ENCODE peak calls at places on chromosomes 4 and X, in five cellular contexts. W is IMR-90, M is neuronal stem cell, L is H9, Y is trophoblast cell. T is an unnamed sample.

GRCh38 chr4:173076903-173077629 is 91.5 kb upstream of the GALNT7 start:
- DNase-seq in W (peak; percentile 12), M (no peak), L (no peak), Y (no peak), T (peak; percentile 46)

GRCh38 chrX:38870386-38870895 is 69.2 kb downstream of the MID1IP1 start:
- DNase-seq in W (peak; percentile 3), M (no peak), L (peak; percentile 47), Y (peak; percentile 71), T (no peak)

GRCh38 chrX:47172549-47172948 is 21.1 kb upstream of the UBA1 start:
- DNase-seq in W (no peak), M (no peak), L (no peak), Y (no peak), T (no peak)

GRCh38 chr4:89438102-89438831 is 130.7 kb upstream of the GPRIN3 start:
- DNase-seq in W (peak; percentile 49), M (no peak), L (peak; percentile 76), Y (peak; percentile 81), T (peak; percentile 67)

GRCh38 chrX:103197721-103198306 is 17.1 kb upstream of the BEX4 start:
- DNase-seq in W (peak; percentile 56), M (no peak), L (no peak), Y (no peak), T (peak; percentile 76)

GRCh38 chr4:159010100-159010499 is 92.8 kb upstream of the RAPGEF2 start:
- DNase-seq in W (no peak), M (no peak), L (no peak), Y (no peak), T (no peak)

GRCh38 chrX:35726176-35726575 is 72.0 kb upstream of the MAGEB16 start:
- DNase-seq in W (peak; percentile 3), M (no peak), L (no peak), Y (peak; percentile 15), T (peak; percentile 6)

GRCh38 chr4:170090667-170091052 is 904 bp upstream of the AADAT start:
- DNase-seq in W (peak; percentile 13), M (no peak), L (no peak), Y (no peak), T (peak; percentile 26)

GRCh38 chrX:40182615-40183014 is 84.9 kb upstream of the BCOR start:
- DNase-seq in W (no peak), M (no peak), L (no peak), Y (no peak), T (no peak)

GRCh38 chr4:181939199-181939945 is 303.8 kb upstream of the TENM3 start:
- DNase-seq in W (peak; percentile 51), M (no peak), L (no peak), Y (peak; percentile 27), T (no peak)

GRCh38 chr4:7945709-7946380 is 6.2 kb upstream of the AFAP1 start:
- DNase-seq in W (no peak), M (no peak), L (no peak), Y (no peak), T (no peak)

GRCh38 chr4:43337707-43338106 is 445.2 kb downstream of the GRXCR1 start:
- DNase-seq in W (peak; percentile 63), M (no peak), L (no peak), Y (no peak), T (no peak)

GRCh38 chrX:80335062-80335830 is 85.0 kb upstream of the TENT5D start:
- DNase-seq in W (no peak), M (peak; percentile 3), L (peak; percentile 81), Y (no peak), T (peak; percentile 43)

GRCh38 chrX:110863883-110864282 is 68.3 kb upstream of the CHRDL1 start:
- DNase-seq in W (no peak), M (no peak), L (no peak), Y (no peak), T (no peak)

GRCh38 chr4:94411296-94411695 is 40.4 kb upstream of the PDLIM5 start:
- DNase-seq in W (no peak), M (no peak), L (no peak), Y (peak; percentile 70), T (no peak)

GRCh38 chr4:8639021-8639420 is 46.5 kb downstream of the CPZ start:
- DNase-seq in W (no peak), M (no peak), L (no peak), Y (no peak), T (no peak)

GRCh38 chr4:10079256-10079655 is 37.3 kb downstream of the WDR1 start:
- DNase-seq in W (no peak), M (no peak), L (no peak), Y (no peak), T (no peak)

GRCh38 chr4:53844133-53844532 is 220.3 kb downstream of the CHIC2 start:
- DNase-seq in W (no peak), M (no peak), L (no peak), Y (no peak), T (no peak)
- H3K14ac ChIP-seq in W (no peak overlapping the region), M (no peak overlapping the region), L (no peak overlapping the region), Y (no peak overlapping the region), T (no peak overlapping the region)

GRCh38 chr4:6332042-6332668 is 62.5 kb downstream of the WFS1 start:
- DNase-seq in W (peak; percentile 15), M (peak; percentile 57), L (peak; percentile 75), Y (peak; percentile 73), T (peak; percentile 9)
- H3K14ac ChIP-seq in W (no peak overlapping the region), M (no peak overlapping the region), L (no peak overlapping the region), Y (no peak overlapping the region), T (no peak overlapping the region)

GRCh38 chr4:112645541-112646329 is 8.8 kb downstream of the LARP7 start:
- DNase-seq in W (no peak), M (no peak), L (peak; percentile 91), Y (no peak), T (no peak)

GRCh38 chr4:112648263-112649054 is 11.5 kb downstream of the LARP7 start:
- DNase-seq in W (peak; percentile 33), M (no peak), L (peak; percentile 72), Y (no peak), T (no peak)

GRCh38 chr4:112649055-112649408 is 12.1 kb downstream of the LARP7 start:
- DNase-seq in W (no peak), M (no peak), L (no peak), Y (no peak), T (no peak)

GRCh38 chr4:112646632-112647537 is 9.9 kb downstream of the LARP7 start:
- DNase-seq in W (no peak), M (no peak), L (no peak), Y (no peak), T (no peak)

DNA sequence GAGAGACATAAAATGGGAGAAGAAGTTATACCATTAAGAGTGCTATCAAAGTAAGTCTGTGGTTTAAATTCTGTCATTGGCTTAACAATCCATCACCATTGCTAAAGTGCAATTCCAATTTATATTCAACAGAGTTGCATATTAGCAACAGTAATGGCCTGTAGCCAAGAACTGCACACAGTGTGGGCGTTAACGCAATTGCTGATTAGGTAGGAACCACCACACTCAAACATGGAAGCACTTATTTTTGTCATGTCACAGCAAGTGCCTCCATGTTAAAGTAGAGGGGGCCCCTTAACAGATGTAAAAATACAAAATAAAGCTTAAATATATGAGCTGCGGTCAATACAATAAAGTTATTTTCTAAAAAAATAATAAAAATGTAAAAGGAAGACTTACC is 10.8 kb downstream of the LARP7 start:
- DNase-seq in W (no peak), M (no peak), L (no peak), Y (no peak), T (no peak)
- H3K14ac ChIP-seq in W (no peak overlapping the region), M (no peak overlapping the region), L (peak overlapping the region; percentile 33), Y (no peak overlapping the region), T (no peak overlapping the region)

DNA sequence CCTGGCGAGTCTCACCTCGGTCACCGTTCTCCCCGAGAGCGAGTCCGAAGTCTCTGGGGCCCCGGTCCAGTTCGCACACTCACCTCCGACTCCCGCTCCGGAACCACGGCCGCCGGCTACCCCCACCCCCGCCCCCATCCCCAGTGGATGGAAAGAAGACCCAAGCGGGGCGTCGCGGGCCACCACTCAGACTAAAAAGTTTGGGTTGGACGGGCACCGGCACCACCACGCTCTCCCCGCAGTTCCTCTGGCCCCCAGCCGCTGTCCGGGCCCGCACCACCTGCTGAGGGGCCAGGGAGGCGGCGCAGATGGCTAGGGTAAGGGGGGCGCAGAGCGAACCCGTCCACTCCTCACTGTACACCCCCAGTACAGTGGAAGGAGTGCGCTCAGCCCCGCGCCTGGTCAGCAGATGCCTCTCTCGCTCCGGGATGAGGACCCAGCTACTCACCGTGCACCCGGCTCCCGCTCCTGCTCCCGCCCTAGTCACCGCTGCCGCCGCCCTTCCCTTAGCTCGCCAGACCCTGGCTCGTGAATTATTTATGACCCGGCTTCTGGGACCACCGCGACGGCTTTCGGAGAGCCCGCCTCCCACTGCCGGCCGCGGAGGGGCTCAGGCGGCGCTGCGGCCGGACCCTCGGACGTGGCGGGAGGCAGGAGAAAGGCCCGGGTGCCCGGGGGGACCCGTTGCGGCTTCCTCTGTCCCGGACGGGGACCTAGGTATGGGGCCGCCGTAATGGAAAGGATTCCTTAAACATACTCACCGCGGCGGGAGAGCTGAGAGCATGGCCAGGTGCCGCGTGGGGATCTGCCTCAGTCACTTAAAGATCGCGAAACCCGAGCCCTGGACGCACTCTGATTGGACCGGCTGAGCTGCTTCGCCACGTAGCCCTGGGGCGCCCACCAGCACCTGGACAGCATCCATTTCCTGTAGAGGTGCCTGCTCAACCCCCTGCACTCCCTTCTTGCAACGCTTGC is at the start of gene PROM1:
- DNase-seq in W (no peak), M (peak; percentile 50), L (peak; percentile 83), Y (peak; percentile 36), T (no peak)
- H3K14ac ChIP-seq in W (no peak within 1 kb of the TSS), M (peak within 1 kb of the TSS; percentile 99), L (peak within 1 kb of the TSS; percentile 89), Y (peak within 1 kb of the TSS; percentile 89), T (no peak within 1 kb of the TSS)

GRCh38 chrX:41482153-41482850 is 35.2 kb downstream of the NYX start:
- DNase-seq in W (peak; percentile 7), M (no peak), L (no peak), Y (peak; percentile 41), T (no peak)
- H3K14ac ChIP-seq in W (no peak overlapping the region), M (no peak overlapping the region), L (no peak overlapping the region), Y (no peak overlapping the region), T (no peak overlapping the region)

DNA sequence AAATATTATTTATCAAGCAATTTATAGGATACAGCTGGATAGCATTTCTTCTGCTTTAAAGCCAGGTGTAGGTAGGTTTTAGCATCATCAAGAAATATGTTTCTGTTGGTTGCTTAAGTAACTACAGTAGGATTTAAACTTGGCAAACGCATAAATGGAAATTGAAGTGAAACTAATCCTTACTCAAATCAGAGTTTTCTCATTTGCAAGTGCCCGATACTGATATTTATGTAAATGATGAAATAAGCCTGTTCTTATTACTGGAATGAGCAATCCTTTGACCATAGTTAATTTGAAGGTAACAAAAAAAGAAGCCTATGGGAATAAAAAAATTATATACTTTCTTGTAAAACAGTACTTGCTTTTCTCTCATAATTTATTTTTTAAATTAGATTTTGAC is 23.2 kb upstream of the PIGA start:
- DNase-seq in W (no peak), M (no peak), L (no peak), Y (no peak), T (no peak)
- H3K14ac ChIP-seq in W (no peak overlapping the region), M (no peak overlapping the region), L (no peak overlapping the region), Y (no peak overlapping the region), T (no peak overlapping the region)

DNA sequence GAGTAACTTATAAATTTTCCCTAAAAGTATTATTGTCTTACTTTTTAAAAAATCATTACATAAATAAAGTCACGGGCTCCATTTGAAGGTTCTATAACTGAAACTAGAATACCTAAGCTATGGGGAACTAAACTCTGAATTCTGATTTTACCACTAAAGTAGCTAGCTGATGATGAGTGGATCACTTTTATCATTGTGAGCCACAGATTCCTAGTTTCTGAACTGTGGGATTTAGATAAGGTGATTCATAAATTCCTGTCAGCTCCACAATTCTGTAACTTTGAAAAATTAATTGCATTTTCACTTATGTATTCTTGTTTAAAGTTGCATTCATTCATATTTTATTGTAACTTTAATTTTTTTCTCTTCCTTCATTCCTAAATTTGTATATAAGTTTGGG is 540.9 kb downstream of the GBA3 start:
- DNase-seq in W (no peak), M (no peak), L (no peak), Y (no peak), T (no peak)
- H3K14ac ChIP-seq in W (no peak overlapping the region), M (no peak overlapping the region), L (no peak overlapping the region), Y (no peak overlapping the region), T (no peak overlapping the region)

GRCh38 chr4:64417974-64418373 is 8.7 kb upstream of the TECRL start:
- DNase-seq in W (no peak), M (peak; percentile 9), L (no peak), Y (no peak), T (no peak)
- H3K14ac ChIP-seq in W (no peak overlapping the region), M (no peak overlapping the region), L (no peak overlapping the region), Y (no peak overlapping the region), T (no peak overlapping the region)

T was measured in mesenchymal stem cell.